ENCODE peak calls at places on chromosomes 7 and 10, in six cellular contexts. N, O, K, T, X and D are unnamed samples.

GRCh38 chr7:48035967-48036478 is 680 bp downstream of the C7orf57 start:
- DNase-seq in N (no peak), O (peak; percentile 27), K (no peak), T (peak; percentile 31), X (no peak), D (no peak)

GRCh38 chr10:75936841-75937240 is 505.4 kb downstream of the LRMDA start:
- DNase-seq in N (no peak), O (no peak), K (no peak), T (no peak), X (no peak), D (no peak)

GRCh38 chr10:74529205-74529604 is 297.2 kb upstream of the KAT6B start:
- DNase-seq in N (no peak), O (no peak), K (no peak), T (peak; percentile 11), X (no peak), D (no peak)

GRCh38 chr10:97707134-97707861 is 6.2 kb upstream of the MARVELD1 start:
- DNase-seq in N (no peak), O (no peak), K (no peak), T (no peak), X (no peak), D (no peak)

GRCh38 chr7:142459557-142459963 is 201.7 kb upstream of the PRSS58 start:
- DNase-seq in N (no peak), O (peak; percentile 70), K (peak; percentile 86), T (peak; percentile 79), X (peak; percentile 72), D (no peak)

GRCh38 chr10:58322072-58322834 is 12.6 kb upstream of the UBE2D1 start:
- DNase-seq in N (peak; percentile 20), O (peak; percentile 3), K (peak; percentile 94), T (peak; percentile 23), X (no peak), D (peak; percentile 18)

GRCh38 chr10:6347391-6347951 is 144.7 kb downstream of the PFKFB3 start:
- DNase-seq in N (no peak), O (peak; percentile 31), K (peak; percentile 45), T (peak; percentile 18), X (no peak), D (no peak)

GRCh38 chr7:131327049-131327625 is 539 bp upstream of the MKLN1 start:
- DNase-seq in N (peak; percentile 47), O (peak; percentile 74), K (peak; percentile 67), T (peak; percentile 81), X (peak; percentile 47), D (no peak)

GRCh38 chr7:130367088-130367755 is 13.1 kb upstream of the CPA1 start:
- DNase-seq in N (no peak), O (no peak), K (no peak), T (no peak), X (no peak), D (no peak)

GRCh38 chr7:81645435-81645834 is 124.4 kb downstream of the HGF start:
- DNase-seq in N (no peak), O (no peak), K (no peak), T (no peak), X (no peak), D (no peak)

GRCh38 chr7:50341709-50342108 is 37.2 kb downstream of the IKZF1 start:
- DNase-seq in N (no peak), O (no peak), K (no peak), T (no peak), X (no peak), D (no peak)

GRCh38 chr7:104156842-104157277 is 51.0 kb downstream of the ORC5 start:
- DNase-seq in N (no peak), O (peak; percentile 24), K (peak; percentile 49), T (peak; percentile 56), X (no peak), D (no peak)

GRCh38 chr10:11724938-11725776 is 17.0 kb upstream of the ECHDC3 start:
- DNase-seq in N (no peak), O (peak; percentile 48), K (peak; percentile 54), T (peak; percentile 83), X (peak; percentile 31), D (no peak)

GRCh38 chr10:68828833-68829232 is 1.5 kb downstream of the STOX1 start:
- DNase-seq in N (no peak), O (no peak), K (no peak), T (no peak), X (no peak), D (no peak)
- TF ChIP-seq CTCF in N (no peak), O (no peak), K (no peak), T (no peak), X (no peak), D (no peak)

GRCh38 chr10:36778600-36778999 is 346.8 kb upstream of the ANKRD30A start:
- DNase-seq in N (no peak), O (no peak), K (no peak), T (peak; percentile 5), X (no peak), D (no peak)

GRCh38 chr10:36783400-36783799 is 342.0 kb upstream of the ANKRD30A start:
- DNase-seq in N (no peak), O (no peak), K (no peak), T (no peak), X (no peak), D (no peak)

GRCh38 chr10:36773652-36774051 is 351.7 kb upstream of the ANKRD30A start:
- DNase-seq in N (no peak), O (no peak), K (no peak), T (no peak), X (no peak), D (no peak)

GRCh38 chr10:36781570-36781969 is 343.8 kb upstream of the ANKRD30A start:
- DNase-seq in N (no peak), O (no peak), K (no peak), T (no peak), X (no peak), D (no peak)

GRCh38 chr10:36779238-36779846 is 346.1 kb upstream of the ANKRD30A start:
- DNase-seq in N (peak; percentile 19), O (peak; percentile 22), K (peak; percentile 32), T (peak; percentile 86), X (peak; percentile 10), D (peak; percentile 66)
- TF ChIP-seq CTCF in N (no peak), O (peak; percentile 86), K (no peak), T (peak; percentile 80), X (peak; percentile 28), D (peak; percentile 88)

DNA sequence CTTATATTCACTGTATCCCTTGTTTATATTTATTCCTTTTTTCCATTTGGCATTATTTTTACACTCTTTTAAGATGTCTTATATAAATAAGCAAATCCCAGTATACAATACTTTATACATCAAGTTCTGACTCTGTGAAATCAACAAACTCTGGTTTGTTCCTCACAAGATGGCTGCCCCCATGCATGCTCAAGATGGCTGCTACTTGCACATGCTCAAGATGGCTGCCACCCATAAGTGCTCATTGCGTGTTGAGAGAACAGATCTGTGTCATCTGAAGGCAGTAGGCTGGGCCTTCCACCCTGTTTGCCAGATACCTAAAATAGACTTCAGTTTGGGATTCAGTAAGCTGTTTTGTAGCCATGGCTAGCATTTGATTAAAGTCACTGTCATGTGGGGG is 666.2 kb downstream of the TYW1 start:
- DNase-seq in N (no peak), O (no peak), K (peak; percentile 5), T (no peak), X (no peak), D (no peak)
- TF ChIP-seq CTCF in N (no peak), O (no peak), K (no peak), T (no peak), X (no peak), D (no peak)

GRCh38 chr10:930415-931325 is 835 bp downstream of the LARP4B start:
- DNase-seq in N (no peak), O (peak; percentile 29), K (peak; percentile 56), T (peak; percentile 24), X (no peak), D (no peak)
- TF ChIP-seq CTCF in N (no peak), O (no peak), K (no peak), T (no peak), X (no peak), D (no peak)